ENCODE peak calls at places on chromosomes 4 and X, in five cellular contexts. O is upper lobe of right lung, M is astrocyte, H is RWPE1, P is aorta. V is an unnamed sample.

GRCh38 chr4:189763573-189763972 is 177.1 kb upstream of the FRG1 start:
- DNase-seq in M (no peak), P (no peak), H (no peak), O (no peak), V (no peak)

GRCh38 chrX:75074475-75074874 is 81.6 kb downstream of the ABCB7 start:
- DNase-seq in O (no peak), P (no peak), M (no peak), H (no peak), V (no peak)

GRCh38 chr4:1055721-1056590 is 44.5 kb downstream of the FGFRL1 start:
- DNase-seq in O (peak), M (no peak), P (peak), H (no peak), V (peak)

GRCh38 chr4:7041851-7042696 is 1.1 kb upstream of the TADA2B start:
- DNase-seq in O (peak), M (peak), P (peak), H (peak), V (peak)

GRCh38 chrX:133776072-133776471 is 209.3 kb downstream of the GPC3 start:
- DNase-seq in O (peak), H (peak), P (no peak), M (no peak), V (no peak)

GRCh38 chrX:2566044-2566443 is 65.3 kb upstream of the DHRSX start:
- DNase-seq in O (no peak), P (no peak), H (no peak), M (no peak), V (no peak)

GRCh38 chr4:3401436-3402171 is 40.2 kb upstream of the HGFAC start:
- DNase-seq in O (peak), P (no peak), M (peak), H (no peak), V (no peak)

GRCh38 chr4:86498560-86499166 is 95.5 kb upstream of the PTPN13 start:
- DNase-seq in M (peak), O (no peak), P (no peak), H (peak), V (peak)

GRCh38 chrX:445727-446126 is 59.0 kb upstream of the PPP2R3B start:
- DNase-seq in O (no peak), H (no peak), M (no peak), P (no peak), V (no peak)

GRCh38 chrX:40078489-40079288 is 19.1 kb downstream of the BCOR start:
- DNase-seq in M (no peak), H (no peak), P (peak), O (no peak), V (no peak)
- H3K27ac ChIP-seq in M (no peak), H (no peak), P (no peak), O (no peak), V (no peak)

GRCh38 chr4:185127021-185127925 is 15.8 kb upstream of the SLC25A4 start:
- DNase-seq in M (peak), H (no peak), O (peak), P (peak), V (no peak)
- H3K27ac ChIP-seq in M (no peak), H (no peak), O (peak), P (no peak), V (no peak)

GRCh38 chrX:1564750-1565683 is 26.4 kb upstream of the AKAP17A start:
- DNase-seq in P (no peak), M (no peak), O (peak), H (no peak), V (no peak)
- H3K27ac ChIP-seq in P (no peak), M (no peak), O (no peak), H (no peak), V (no peak)

GRCh38 chr4:113433116-113433515 is 328.4 kb downstream of the CAMK2D start:
- DNase-seq in H (no peak), M (no peak), P (no peak), O (no peak), V (no peak)
- H3K27ac ChIP-seq in H (no peak), M (no peak), P (no peak), O (no peak), V (no peak)

DNA sequence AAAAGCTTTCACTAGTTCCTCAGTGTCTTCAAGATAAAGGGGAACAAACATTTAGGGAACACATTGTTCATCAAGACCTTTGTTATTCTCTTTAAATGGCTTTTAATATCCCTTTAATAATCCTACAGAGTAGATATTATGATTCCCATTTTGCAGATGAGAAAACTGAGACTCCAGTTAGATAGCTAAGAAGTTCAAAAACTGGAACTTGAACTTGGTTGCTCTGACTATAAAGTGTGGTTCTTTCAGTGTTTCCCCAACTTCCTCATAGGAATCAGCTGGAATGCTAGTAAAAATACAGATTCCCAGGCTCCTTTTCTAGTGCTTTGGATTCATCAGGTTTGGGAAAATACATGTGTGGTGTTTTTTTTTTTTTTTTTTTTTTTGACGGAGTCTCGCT is 37.7 kb downstream of the DLG3 start:
- DNase-seq in M (no peak), O (no peak), P (no peak), H (no peak), V (no peak)
- H3K27ac ChIP-seq in M (no peak), O (no peak), P (no peak), H (no peak), V (no peak)

GRCh38 chrX:63354484-63354883 is 3.4 kb upstream of the SPIN4 start:
- DNase-seq in O (no peak), H (peak), M (no peak), P (no peak), V (no peak)

GRCh38 chrX:63350979-63351616 is at the start of gene SPIN4:
- DNase-seq in O (peak), M (peak), H (peak), P (peak), V (peak)

GRCh38 chrX:63349307-63349706 is 1.8 kb downstream of the SPIN4 start:
- DNase-seq in O (no peak), H (peak), M (no peak), P (no peak), V (no peak)

DNA sequence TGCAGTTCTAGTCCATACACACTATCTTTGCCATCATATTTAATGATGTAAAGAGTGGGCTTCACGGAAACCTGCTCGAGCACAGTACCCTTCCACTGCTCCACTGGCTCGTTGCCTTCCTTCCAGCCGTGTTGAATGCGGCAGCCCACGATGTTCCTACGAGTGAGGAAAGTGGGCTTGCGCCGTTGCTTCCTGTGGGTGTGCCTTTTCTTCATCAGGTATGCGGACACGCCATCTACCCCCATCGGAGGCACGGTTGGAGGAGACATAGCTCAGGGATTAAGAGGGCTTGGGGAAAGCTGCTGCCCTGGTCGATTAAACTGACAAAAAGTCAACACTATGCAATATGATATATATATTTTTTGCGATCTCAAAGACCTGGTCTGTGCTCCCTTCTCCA is 581 bp downstream of the SPIN4 start:
- DNase-seq in H (peak), O (peak), M (peak), P (peak), V (peak)
- H3K27ac ChIP-seq in H (peak), O (peak), M (peak), P (peak), V (peak)

DNA sequence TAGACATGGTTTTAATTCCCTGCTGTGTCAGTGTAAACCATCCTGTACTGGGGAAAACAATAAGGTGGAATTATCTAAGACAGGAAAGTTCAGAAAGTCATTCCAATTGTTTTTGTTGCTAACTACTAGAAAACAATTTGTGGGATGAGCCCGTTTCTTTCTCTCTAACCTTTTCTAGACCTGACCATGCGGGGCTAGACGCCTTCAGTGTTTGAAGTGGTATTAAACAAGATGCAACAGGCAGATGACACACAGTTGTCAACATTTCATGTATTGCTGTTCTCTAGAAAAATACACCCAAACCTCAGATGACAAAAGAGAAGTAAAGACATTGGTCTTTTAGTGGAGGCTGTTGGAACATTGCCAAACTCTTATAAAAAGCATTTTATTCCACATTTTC is 105.7 kb downstream of the FRAS1 start:
- DNase-seq in M (no peak), P (no peak), H (no peak), O (no peak), V (no peak)
- H3K27ac ChIP-seq in M (no peak), P (no peak), H (no peak), O (no peak), V (no peak)

GRCh38 chrX:11954196-11954595 is 184.1 kb upstream of the FRMPD4 start:
- DNase-seq in H (no peak), P (no peak), O (no peak), M (peak), V (no peak)

GRCh38 chrX:11949291-11949690 is 189.0 kb upstream of the FRMPD4 start:
- DNase-seq in O (no peak), M (no peak), P (no peak), H (no peak), V (no peak)

GRCh38 chrX:11952176-11952720 is 186.0 kb upstream of the FRMPD4 start:
- DNase-seq in P (no peak), H (no peak), M (peak), O (no peak), V (no peak)

GRCh38 chrX:11953615-11954014 is 184.7 kb upstream of the FRMPD4 start:
- DNase-seq in P (no peak), M (peak), H (peak), O (no peak), V (no peak)
- H3K27ac ChIP-seq in P (no peak), M (peak), H (no peak), O (no peak), V (no peak)

DNA sequence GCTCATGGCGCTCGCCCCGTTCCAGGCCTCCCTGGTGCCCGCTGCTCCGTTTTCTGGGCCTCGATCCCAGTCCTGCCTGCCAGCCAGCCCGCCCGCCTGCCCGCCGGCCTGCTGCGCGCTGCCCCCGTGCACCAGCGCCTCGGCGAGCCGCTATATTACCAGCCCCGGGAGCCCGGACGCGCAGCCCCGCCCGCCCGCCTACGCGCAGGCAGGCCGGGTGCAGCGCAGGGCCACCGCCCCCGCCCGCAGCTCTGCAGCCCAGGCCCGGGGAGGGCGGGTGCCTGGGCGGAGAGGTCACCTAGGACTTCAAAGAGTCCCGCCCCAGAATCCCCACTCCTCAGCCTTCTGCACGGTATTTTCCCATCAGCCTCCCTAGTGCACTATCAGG is at the start of gene MAOB:
- DNase-seq in O (peak), P (peak), H (peak), M (no peak), V (peak)
- H3K27ac ChIP-seq in O (peak), P (peak), H (no peak), M (no peak), V (peak)

V was measured in small intestine.